ENCODE peak calls at places on chromosomes 11 and 22, in four cellular contexts. S is activated T-cell treated with anti-CD3 and anti-CD28 coated beads for 1 hour, P is fibroblast of mammary gland, O is EL. F is an unnamed sample.

GRCh38 chr11:96263361-96263763 is 79.6 kb downstream of the MAML2 start:
- DNase-seq in S (no peak), P (peak; percentile 90), O (peak; percentile 79), F (no peak)

GRCh38 chr11:117511981-117512448 is 184.4 kb downstream of the CEP164 start:
- DNase-seq in S (no peak), P (no peak), O (no peak), F (no peak)

GRCh38 chr11:47394322-47395224 is 13.8 kb upstream of the SLC39A13 start:
- DNase-seq in S (peak; percentile 50), P (no peak), O (no peak), F (peak; percentile 55)

GRCh38 chr22:47734511-47734910 is 972.1 kb downstream of the TBC1D22A start:
- DNase-seq in S (no peak), P (no peak), O (no peak), F (no peak)

GRCh38 chr11:17250561-17251350 is 25.8 kb upstream of the NUCB2 start:
- DNase-seq in S (no peak), P (peak; percentile 35), O (peak; percentile 12), F (no peak)

GRCh38 chr11:9263840-9264380 is 1.2 kb downstream of the DENND5A start:
- DNase-seq in S (no peak), P (peak; percentile 50), O (peak; percentile 42), F (no peak)

GRCh38 chr22:45096256-45096907 is 67.3 kb upstream of the NUP50 start:
- DNase-seq in S (peak; percentile 7), P (peak; percentile 61), O (peak; percentile 64), F (peak; percentile 30)

GRCh38 chr11:115481528-115481927 is 22.7 kb downstream of the CADM1 start:
- DNase-seq in S (no peak), P (no peak), O (no peak), F (no peak)

GRCh38 chr11:44484211-44484610 is 81.3 kb upstream of the CD82 start:
- DNase-seq in S (no peak), P (peak; percentile 18), O (peak; percentile 27), F (no peak)

GRCh38 chr11:78156081-78156844 is 16.8 kb upstream of the ALG8 start:
- DNase-seq in S (no peak), P (no peak), O (no peak), F (no peak)

GRCh38 chr11:102223859-102224258 is 93.4 kb upstream of the BIRC3 start:
- DNase-seq in S (no peak), P (no peak), O (no peak), F (no peak)

GRCh38 chr11:10785146-10785474 is 23.6 kb downstream of the EIF4G2 start:
- DNase-seq in S (no peak), P (no peak), O (no peak), F (no peak)

GRCh38 chr11:41245184-41245583 is 214.3 kb downstream of the LRRC4C start:
- DNase-seq in S (no peak), P (no peak), O (no peak), F (no peak)

F was measured in CD8-positive, alpha-beta T cell.